ENCODE peak calls at places on chromosome 7, in seven cellular contexts. J is GDM1; Q is activated T-cell treated with anti-CD3 and anti-CD28 coated beads, Interleukin-2, amount 50 U/mL, for 1 hour; R is NCI-H345; A is H9; N is cardiac septum; C is AG09319. U is an unnamed sample.

GRCh38 chr7:151091431-151091830 is 5.2 kb downstream of the AGAP3 start:
- DNase-seq in A (peak; percentile 71), N (no peak), Q (no peak), R (no peak), J (no peak), C (no peak), U (no peak)

GRCh38 chr7:100568936-100569844 is 4.5 kb downstream of the SAP25 start:
- DNase-seq in N (no peak), C (no peak), J (no peak), Q (peak; percentile 52), R (peak; percentile 48), A (peak; percentile 95), U (no peak)

GRCh38 chr7:105191329-105191728 is 177.3 kb downstream of the KMT2E start:
- DNase-seq in N (no peak), C (no peak), R (no peak), A (no peak), Q (no peak), J (no peak), U (no peak)

GRCh38 chr7:100044719-100045118 is 4.9 kb upstream of the ZSCAN21 start:
- DNase-seq in Q (no peak), C (no peak), N (no peak), J (no peak), R (no peak), A (no peak), U (no peak)

GRCh38 chr7:11648104-11648503 is 183.9 kb downstream of the THSD7A start:
- DNase-seq in A (no peak), C (no peak), N (no peak), Q (no peak), J (no peak), R (no peak), U (no peak)

GRCh38 chr7:4919969-4920766 is 36.7 kb upstream of the RADIL start:
- DNase-seq in R (no peak), Q (no peak), N (no peak), A (no peak), C (no peak), J (no peak), U (no peak)

GRCh38 chr7:155381852-155382801 is 75.8 kb upstream of the EN2 start:
- DNase-seq in R (no peak), J (no peak), C (no peak), A (no peak), N (no peak), Q (no peak), U (no peak)

GRCh38 chr7:33339074-33339805 is 209.9 kb downstream of the BBS9 start:
- DNase-seq in J (no peak), A (no peak), C (no peak), R (no peak), N (no peak), Q (no peak), U (no peak)

GRCh38 chr7:85730016-85730415 is 543.2 kb upstream of the SEMA3D start:
- DNase-seq in N (no peak), J (no peak), Q (no peak), C (no peak), R (no peak), A (no peak), U (no peak)

GRCh38 chr7:152664636-152665035 is 11.3 kb downstream of the XRCC2 start:
- DNase-seq in C (no peak), J (no peak), N (no peak), Q (no peak), A (no peak), R (no peak), U (no peak)

GRCh38 chr7:124680304-124680703 is 85.3 kb downstream of the GPR37 start:
- DNase-seq in J (no peak), R (no peak), A (no peak), Q (no peak), N (no peak), C (no peak), U (no peak)

GRCh38 chr7:102888561-102889233 is 24.1 kb upstream of the LRRC17 start:
- DNase-seq in R (no peak), J (no peak), C (no peak), Q (no peak), A (no peak), N (no peak), U (no peak)

GRCh38 chr7:38199154-38199553 is 21.1 kb downstream of the STARD3NL start:
- DNase-seq in A (no peak), C (no peak), R (no peak), J (no peak), Q (no peak), N (no peak), U (no peak)

GRCh38 chr7:94382746-94383145 is 11.9 kb upstream of the COL1A2 start:
- DNase-seq in Q (no peak), J (no peak), C (no peak), R (no peak), N (no peak), A (no peak), U (no peak)

GRCh38 chr7:130365511-130366441 is 14.5 kb upstream of the CPA1 start:
- DNase-seq in Q (no peak), J (no peak), R (peak; percentile 98), C (no peak), N (peak; percentile 74), A (no peak), U (no peak)

GRCh38 chr7:135321556-135321955 is 87.9 kb downstream of the STRA8 start:
- DNase-seq in N (no peak), A (no peak), J (no peak), Q (no peak), R (peak; percentile 1), C (no peak), U (no peak)

GRCh38 chr7:13988765-13989137 is 715 bp downstream of the ETV1 start:
- DNase-seq in J (no peak), R (peak; percentile 50), N (no peak), A (peak; percentile 58), C (no peak), Q (no peak), U (no peak)

GRCh38 chr7:66359656-66360211 is 154.6 kb downstream of the TPST1 start:
- DNase-seq in A (no peak), Q (no peak), N (no peak), C (peak; percentile 8), J (no peak), R (no peak), U (no peak)

GRCh38 chr7:112162161-112163020 is 43.8 kb downstream of the DOCK4 start:
- DNase-seq in R (peak; percentile 86), J (peak; percentile 32), C (no peak), A (peak; percentile 89), N (no peak), Q (no peak), U (no peak)

GRCh38 chr7:112414855-112415490 is 35.3 kb upstream of the IFRD1 start:
- DNase-seq in C (no peak), A (no peak), J (no peak), R (peak; percentile 31), N (no peak), Q (no peak), U (no peak)

GRCh38 chr7:111364413-111364812 is 197.9 kb downstream of the IMMP2L start:
- DNase-seq in J (no peak), Q (no peak), A (no peak), C (no peak), N (no peak), R (no peak), U (no peak)

GRCh38 chr7:7424151-7424873 is 111.4 kb downstream of the COL28A1 start:
- DNase-seq in R (peak; percentile 71), Q (peak; percentile 30), J (peak; percentile 33), C (peak; percentile 29), A (peak; percentile 61), N (no peak), U (peak; percentile 23)

GRCh38 chr7:81484266-81484665 is 285.6 kb downstream of the HGF start:
- DNase-seq in A (peak; percentile 39), Q (no peak), N (peak; percentile 78), R (peak; percentile 2), C (peak; percentile 81), J (no peak), U (no peak)

GRCh38 chr7:22393825-22394458 is 37.0 kb upstream of the RAPGEF5 start:
- DNase-seq in A (no peak), C (peak; percentile 30), J (no peak), N (no peak), Q (no peak), R (no peak), U (no peak)

GRCh38 chr7:18278306-18278705 is 217.2 kb upstream of the HDAC9 start:
- DNase-seq in J (no peak), Q (no peak), A (no peak), N (no peak), R (no peak), C (no peak), U (no peak)

GRCh38 chr7:16753932-16754571 is 497 bp downstream of the TSPAN13 start:
- DNase-seq in C (no peak), N (no peak), R (peak; percentile 52), J (no peak), Q (peak; percentile 19), A (peak; percentile 71), U (no peak)